ENCODE peak calls at places on chromosome 4, in four cellular contexts. D is breast epithelium, K is GM12891, S is suprapubic skin. Z is an unnamed sample.
A peak's percentile ranks its signal among the peaks of the same experiment; 100 is the strongest.

GRCh38 chr4:67735325-67735724 is 18.9 kb downstream of the GNRHR start:
- DNase-seq in D (no peak), K (no peak), S (no peak), Z (no peak)

GRCh38 chr4:128915544-128915943 is 106.0 kb downstream of the JADE1 start:
- DNase-seq in K (no peak), D (no peak), S (no peak), Z (no peak)

GRCh38 chr4:165965503-165965902 is 92.5 kb downstream of the TLL1 start:
- DNase-seq in D (no peak), K (no peak), S (no peak), Z (no peak)

GRCh38 chr4:182062936-182063335 is 180.3 kb upstream of the TENM3 start:
- DNase-seq in D (no peak), K (no peak), S (no peak), Z (no peak)

GRCh38 chr4:111031180-111031579 is 408.3 kb upstream of the PITX2 start:
- DNase-seq in D (no peak), S (no peak), K (no peak), Z (no peak)

GRCh38 chr4:182369211-182369610 is 126.0 kb downstream of the TENM3 start:
- DNase-seq in D (no peak), S (no peak), K (no peak), Z (no peak)

GRCh38 chr4:54819044-54819443 is 161.3 kb downstream of the KIT start:
- DNase-seq in S (no peak), K (no peak), D (no peak), Z (no peak)

GRCh38 chr4:89992744-89993143 is 98.1 kb downstream of the MMRN1 start:
- DNase-seq in S (no peak), K (no peak), D (no peak), Z (no peak)

GRCh38 chr4:40514409-40515025 is 115.1 kb downstream of the RBM47 start:
- DNase-seq in K (no peak), S (no peak), D (no peak), Z (no peak)

GRCh38 chr4:137705171-137705783 is 173.0 kb upstream of the PCDH18 start:
- DNase-seq in D (no peak), S (no peak), K (no peak), Z (no peak)

GRCh38 chr4:51965862-51966261 is 54.3 kb downstream of the LRRC66 start:
- DNase-seq in K (no peak), S (no peak), D (no peak), Z (no peak)

GRCh38 chr4:151750156-151750555 is 10.7 kb downstream of the GATB start:
- DNase-seq in D (no peak), S (no peak), K (no peak), Z (no peak)

GRCh38 chr4:181823183-181823582 is 420.0 kb upstream of the TENM3 start:
- DNase-seq in S (no peak), D (no peak), K (no peak), Z (no peak)

GRCh38 chr4:169159614-169160013 is 111.1 kb downstream of the SH3RF1 start:
- DNase-seq in K (no peak), D (no peak), S (no peak), Z (no peak)

GRCh38 chr4:139715721-139716391 is 50.2 kb downstream of the MGST2 start:
- DNase-seq in K (no peak), D (no peak), S (no peak), Z (no peak)

GRCh38 chr4:1199556-1200331 is 27.4 kb upstream of the SPON2 start:
- DNase-seq in K (no peak), S (no peak), D (peak; percentile 16), Z (peak; percentile 9)

GRCh38 chr4:87844476-87844875 is 11.7 kb downstream of the MEPE start:
- DNase-seq in S (no peak), D (no peak), K (no peak), Z (no peak)

GRCh38 chr4:1568855-1569460 is 115.2 kb downstream of the FAM53A start:
- DNase-seq in K (no peak), D (no peak), S (peak; percentile 49), Z (no peak)

GRCh38 chr4:82515705-82516104 is 46.1 kb downstream of the TMEM150C start:
- DNase-seq in K (no peak), S (no peak), D (peak; percentile 78), Z (no peak)

GRCh38 chr4:54316139-54316538 is 87.0 kb downstream of the PDGFRA start:
- DNase-seq in S (no peak), K (no peak), D (no peak), Z (no peak)

GRCh38 chr4:185564355-185564754 is 29.0 kb upstream of the PDLIM3 start:
- DNase-seq in K (no peak), D (no peak), S (no peak), Z (no peak)

GRCh38 chr4:185562531-185562930 is 27.2 kb upstream of the PDLIM3 start:
- DNase-seq in S (no peak), D (no peak), K (no peak), Z (no peak)

GRCh38 chr4:185554243-185555126 is 19.2 kb upstream of the PDLIM3 start:
- DNase-seq in D (no peak), S (no peak), K (no peak), Z (no peak)

GRCh38 chr4:185560316-185560715 is 25.0 kb upstream of the PDLIM3 start:
- DNase-seq in D (no peak), S (no peak), K (no peak), Z (no peak)

GRCh38 chr4:185559913-185560281 is 24.6 kb upstream of the PDLIM3 start:
- DNase-seq in K (no peak), S (no peak), D (peak; percentile 39), Z (no peak)
- TF ChIP-seq POLR2A in K (no peak), S (no peak), D (no peak), Z (no peak)

DNA sequence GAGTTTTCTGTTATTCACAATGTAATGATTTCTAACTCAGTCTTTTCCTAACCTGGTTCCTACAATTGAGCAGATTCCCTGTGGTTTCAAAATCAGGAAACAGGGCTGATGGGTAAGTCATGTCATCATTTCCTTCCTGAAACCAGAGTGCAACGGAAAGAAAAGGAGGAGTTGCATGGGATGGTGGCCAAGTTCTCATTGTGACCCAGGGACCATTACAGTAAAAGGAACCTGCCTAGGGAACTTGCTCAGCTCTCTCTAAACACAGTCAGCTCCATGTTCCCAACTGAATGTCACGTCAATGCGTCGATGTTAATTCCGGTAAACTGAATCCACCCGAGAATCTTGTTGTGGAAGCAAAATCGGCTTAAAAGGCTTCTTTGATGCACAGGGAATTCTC is 51.2 kb downstream of the LGI2 start:
- DNase-seq in K (no peak), S (peak; percentile 80), D (no peak), Z (no peak)
- TF ChIP-seq POLR2A in K (no peak), S (no peak), D (no peak), Z (no peak)

GRCh38 chr4:140752669-140753068 is 3.5 kb downstream of the TBC1D9 start:
- DNase-seq in S (no peak), D (no peak), K (no peak), Z (no peak)

GRCh38 chr4:140754918-140755810 is 1.0 kb downstream of the TBC1D9 start:
- DNase-seq in K (no peak), S (no peak), D (no peak), Z (no peak)

GRCh38 chr4:140757220-140757607 is 1.0 kb upstream of the TBC1D9 start:
- DNase-seq in K (no peak), D (no peak), S (no peak), Z (no peak)

GRCh38 chr4:140755811-140756291 is 334 bp downstream of the TBC1D9 start:
- DNase-seq in D (peak; percentile 44), S (peak; percentile 70), K (peak; percentile 52), Z (peak; percentile 40)

DNA sequence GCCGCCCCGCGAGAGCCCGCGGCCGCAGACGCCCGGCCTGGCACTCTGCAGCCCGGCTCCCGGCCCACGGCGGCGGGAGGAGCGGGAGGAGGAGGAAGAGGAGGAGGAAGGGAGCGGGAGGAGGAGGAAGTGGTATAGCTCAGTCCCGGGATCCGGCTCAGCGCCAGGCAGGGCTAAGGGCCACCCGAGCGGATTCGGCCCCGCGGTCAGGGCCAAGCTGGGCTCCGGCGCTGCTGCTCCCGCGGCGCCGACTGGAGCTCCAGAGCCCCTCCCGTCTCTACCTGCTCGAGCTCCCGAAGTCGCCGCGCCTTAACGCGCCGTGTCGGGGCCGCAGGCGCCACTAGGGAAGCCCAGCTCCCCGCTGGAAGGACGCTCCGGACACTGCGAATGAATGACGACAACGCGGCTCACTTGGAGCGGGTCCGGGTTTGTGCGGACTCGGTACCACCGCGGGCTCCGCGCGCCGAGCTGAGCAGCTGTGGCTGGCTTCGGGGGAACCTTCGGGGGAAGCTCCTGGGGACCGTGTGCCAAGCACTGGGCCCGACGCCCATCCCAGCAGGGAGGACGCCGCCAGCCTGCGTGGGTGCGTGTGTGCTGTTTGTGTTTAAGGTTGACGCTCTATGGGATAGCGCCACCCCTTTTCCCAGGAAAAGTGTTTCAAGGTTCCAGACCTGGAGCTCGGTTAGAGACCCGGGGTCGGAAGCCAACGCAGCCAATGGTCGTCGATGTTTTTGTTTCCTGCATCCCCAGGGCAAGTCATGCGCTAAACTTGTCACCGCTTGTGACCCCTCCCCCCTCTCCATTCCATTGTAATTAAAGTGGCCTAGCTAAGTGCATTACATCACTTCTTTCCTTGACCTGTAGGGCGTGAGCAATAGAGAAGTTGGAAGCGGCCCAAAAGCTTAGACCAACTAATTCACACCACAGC is at the start of gene TBC1D9:
- DNase-seq in S (peak; percentile 89), K (peak; percentile 46), D (peak; percentile 94), Z (peak; percentile 31)
- TF ChIP-seq POLR2A in S (no peak), K (peak; percentile 35), D (peak; percentile 71), Z (no peak)

GRCh38 chr4:76897522-76898384 is at the start of gene SOWAHB:
- DNase-seq in K (peak; percentile 48), S (peak; percentile 63), D (peak; percentile 67), Z (peak; percentile 44)
- TF ChIP-seq POLR2A in K (no peak), S (no peak), D (no peak), Z (no peak)

GRCh38 chr4:56272003-56272402 is 115.3 kb downstream of the AASDH start:
- DNase-seq in S (no peak), K (no peak), D (no peak), Z (no peak)
- TF ChIP-seq POLR2A in S (no peak), K (no peak), D (no peak), Z (no peak)

GRCh38 chr4:141309864-141310263 is 89.2 kb downstream of the ZNF330 start:
- DNase-seq in D (no peak), K (no peak), S (no peak), Z (no peak)

GRCh38 chr4:141304346-141304745 is 83.7 kb downstream of the ZNF330 start:
- DNase-seq in K (no peak), S (no peak), D (no peak), Z (no peak)

GRCh38 chr4:141306331-141306730 is 85.6 kb downstream of the ZNF330 start:
- DNase-seq in S (no peak), K (no peak), D (no peak), Z (no peak)

GRCh38 chr4:141302926-141303325 is 82.2 kb downstream of the ZNF330 start:
- DNase-seq in D (no peak), S (no peak), K (no peak), Z (no peak)

DNA sequence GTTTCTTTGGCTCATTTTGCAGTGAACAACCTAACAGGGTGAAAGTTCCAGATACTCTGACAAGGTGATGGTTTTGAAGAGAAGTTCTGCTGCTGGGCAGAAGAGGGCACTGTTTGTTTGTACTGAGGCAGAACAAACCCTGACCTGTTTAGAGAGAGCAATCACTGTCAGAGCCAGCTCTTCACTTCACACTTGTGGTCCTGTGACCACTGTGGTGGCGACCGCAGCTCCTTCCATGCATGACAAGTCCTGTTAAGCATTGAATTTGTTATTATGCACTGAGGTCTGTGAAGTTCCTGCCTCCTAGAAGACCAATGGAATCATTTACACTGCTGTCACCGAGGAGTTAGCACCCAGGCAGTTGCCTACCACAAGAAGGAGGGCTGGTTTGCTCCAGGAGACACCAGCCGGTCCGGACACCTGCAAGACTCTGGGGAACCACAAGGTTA is 86.6 kb downstream of the ZNF330 start:
- DNase-seq in K (peak; percentile 29), D (peak; percentile 30), S (peak; percentile 60), Z (peak; percentile 30)
- TF ChIP-seq POLR2A in K (no peak), D (no peak), S (no peak), Z (no peak)

Z was measured in GM12892.